ENCODE peak calls at places on chromosomes 5 and 9, in four cellular contexts. One of them, this sample, is unnamed.

GRCh38 chr9:111839981-111840380 is 45.2 kb upstream of the SHOC1 start:
- DNase-seq in heart left ventricle: no peak
- DNase-seq in NCI-H2081: no peak
- DNase-seq in AG09319: no peak
- DNase-seq in this sample: no peak

GRCh38 chr5:163571755-163572154 is 66.3 kb downstream of the MAT2B start:
- DNase-seq in AG09319: peak
- DNase-seq in heart left ventricle: no peak
- DNase-seq in NCI-H2081: no peak
- DNase-seq in this sample: no peak

GRCh38 chr5:57662991-57663390 is 180.4 kb upstream of the ACTBL2 start:
- DNase-seq in NCI-H2081: no peak
- DNase-seq in AG09319: no peak
- DNase-seq in heart left ventricle: no peak
- DNase-seq in this sample: no peak

GRCh38 chr5:1312206-1312605 is 17.3 kb upstream of the TERT start:
- DNase-seq in NCI-H2081: no peak
- DNase-seq in heart left ventricle: no peak
- DNase-seq in AG09319: no peak
- DNase-seq in this sample: no peak

GRCh38 chr5:60814498-60814897 is 29.6 kb downstream of the ELOVL7 start:
- DNase-seq in heart left ventricle: no peak
- DNase-seq in AG09319: no peak
- DNase-seq in NCI-H2081: no peak
- DNase-seq in this sample: no peak

GRCh38 chr9:3436629-3437028 is 89.2 kb downstream of the RFX3 start:
- DNase-seq in AG09319: no peak
- DNase-seq in NCI-H2081: no peak
- DNase-seq in heart left ventricle: no peak
- DNase-seq in this sample: no peak

GRCh38 chr9:127769985-127770904 is 8.2 kb downstream of the SH2D3C start:
- DNase-seq in heart left ventricle: no peak
- DNase-seq in NCI-H2081: no peak
- DNase-seq in AG09319: no peak
- DNase-seq in this sample: no peak

GRCh38 chr9:7507026-7507425 is 292.6 kb downstream of the DMAC1 start:
- DNase-seq in heart left ventricle: no peak
- DNase-seq in AG09319: no peak
- DNase-seq in NCI-H2081: no peak
- DNase-seq in this sample: no peak

GRCh38 chr9:36150529-36151305 is 14.2 kb downstream of the GLIPR2 start:
- DNase-seq in heart left ventricle: no peak
- DNase-seq in AG09319: no peak
- DNase-seq in NCI-H2081: no peak
- DNase-seq in this sample: no peak

GRCh38 chr9:90420714-90421513 is 221.7 kb downstream of the DIRAS2 start:
- DNase-seq in AG09319: no peak
- DNase-seq in heart left ventricle: no peak
- DNase-seq in NCI-H2081: no peak
- DNase-seq in this sample: no peak

GRCh38 chr5:157280927-157281326 is 15.0 kb downstream of the CYFIP2 start:
- DNase-seq in NCI-H2081: no peak
- DNase-seq in heart left ventricle: no peak
- DNase-seq in AG09319: peak
- DNase-seq in this sample: no peak

GRCh38 chr5:90562331-90562730 is 3.7 kb downstream of the ADGRV1 start:
- DNase-seq in AG09319: no peak
- DNase-seq in heart left ventricle: no peak
- DNase-seq in NCI-H2081: peak
- DNase-seq in this sample: no peak

GRCh38 chr5:120955795-120956194 is 491.7 kb downstream of the PRR16 start:
- DNase-seq in AG09319: no peak
- DNase-seq in heart left ventricle: no peak
- DNase-seq in NCI-H2081: no peak
- DNase-seq in this sample: no peak

GRCh38 chr5:94153736-94154450 is 412.5 kb upstream of the POU5F2 start:
- DNase-seq in AG09319: peak
- DNase-seq in NCI-H2081: no peak
- DNase-seq in heart left ventricle: no peak
- DNase-seq in this sample: no peak

GRCh38 chr9:81244631-81245030 is 444.7 kb downstream of the TLE1 start:
- DNase-seq in AG09319: no peak
- DNase-seq in heart left ventricle: no peak
- DNase-seq in NCI-H2081: no peak
- DNase-seq in this sample: no peak

GRCh38 chr9:132973713-132974112 is 4.8 kb upstream of the GFI1B start:
- DNase-seq in AG09319: no peak
- DNase-seq in NCI-H2081: no peak
- DNase-seq in heart left ventricle: no peak
- DNase-seq in this sample: no peak

GRCh38 chr9:93827545-93828330 is 127.4 kb downstream of the BARX1 start:
- DNase-seq in NCI-H2081: no peak
- DNase-seq in AG09319: peak
- DNase-seq in heart left ventricle: peak
- DNase-seq in this sample: peak

GRCh38 chr5:43627028-43627427 is 24.0 kb downstream of the NNT start:
- DNase-seq in heart left ventricle: peak
- DNase-seq in NCI-H2081: no peak
- DNase-seq in AG09319: no peak
- DNase-seq in this sample: peak

This sample was measured in HuH-7.5.